ENCODE peak calls at places on chromosome 9, in six cellular contexts. Z is LoVo, I is G401, G is NT2/D1, R is GM13976, X is neuronal stem cell. P is an unnamed sample.

GRCh38 chr9:16321461-16322119 is 548.9 kb downstream of the BNC2 start:
- DNase-seq in G (no peak), X (no peak), I (no peak), Z (no peak), R (no peak), P (peak)

GRCh38 chr9:88889386-88889785 is 101.9 kb upstream of the S1PR3 start:
- DNase-seq in Z (no peak), G (no peak), R (no peak), I (no peak), X (no peak), P (no peak)

GRCh38 chr9:136052433-136052880 is 42.6 kb downstream of the NACC2 start:
- DNase-seq in G (no peak), X (no peak), Z (peak), R (peak), I (peak), P (no peak)

GRCh38 chr9:77215874-77216273 is 38.5 kb downstream of the VPS13A start:
- DNase-seq in R (no peak), I (peak), Z (no peak), G (no peak), X (no peak), P (no peak)

GRCh38 chr9:78144663-78145377 is 91.1 kb upstream of the CEP78 start:
- DNase-seq in G (no peak), Z (no peak), I (no peak), X (no peak), R (no peak), P (no peak)

GRCh38 chr9:16310288-16311145 is 560.0 kb downstream of the BNC2 start:
- DNase-seq in X (no peak), G (no peak), R (peak), Z (no peak), I (no peak), P (no peak)

GRCh38 chr9:105037139-105037538 is 109.2 kb upstream of the ABCA1 start:
- DNase-seq in I (no peak), X (no peak), R (no peak), Z (no peak), G (no peak), P (no peak)

GRCh38 chr9:70484232-70485130 is 70.0 kb upstream of the KLF9 start:
- DNase-seq in R (peak), I (peak), G (peak), X (peak), Z (peak), P (peak)

GRCh38 chr9:105416840-105417239 is 31.0 kb upstream of the FSD1L start:
- DNase-seq in R (peak), Z (no peak), X (no peak), G (no peak), I (no peak), P (no peak)

GRCh38 chr9:132543960-132544359 is 38.4 kb upstream of the BARHL1 start:
- DNase-seq in I (peak), X (no peak), G (no peak), R (no peak), Z (no peak), P (no peak)

GRCh38 chr9:115925424-115925823 is 228.2 kb upstream of the PAPPA start:
- DNase-seq in G (no peak), X (no peak), Z (no peak), R (no peak), I (no peak), P (no peak)

GRCh38 chr9:33273972-33274328 is 9.1 kb downstream of the CHMP5 start:
- DNase-seq in G (no peak), R (no peak), X (no peak), I (no peak), Z (no peak), P (no peak)

GRCh38 chr9:95218790-95219189 is 98.7 kb downstream of the FANCC start:
- DNase-seq in Z (no peak), I (no peak), X (no peak), G (no peak), R (no peak), P (no peak)

GRCh38 chr9:119284587-119285337 is 84.5 kb downstream of the BRINP1 start:
- DNase-seq in R (no peak), I (peak), Z (no peak), X (no peak), G (no peak), P (no peak)

GRCh38 chr9:19102181-19102630 is 498 bp downstream of the HAUS6 start:
- DNase-seq in X (no peak), R (peak), Z (no peak), G (no peak), I (peak), P (no peak)

GRCh38 chr9:95510610-95511231 is 6.0 kb downstream of the PTCH1 start:
- DNase-seq in I (peak), Z (peak), G (peak), X (peak), R (peak), P (peak)

GRCh38 chr9:23821400-23822181 is 4.4 kb downstream of the ELAVL2 start:
- DNase-seq in I (peak), G (no peak), Z (no peak), R (no peak), X (peak), P (peak)

GRCh38 chr9:94622087-94622486 is 17.2 kb downstream of the FBP1 start:
- DNase-seq in X (no peak), R (no peak), G (no peak), I (no peak), Z (no peak), P (no peak)

GRCh38 chr9:98330831-98331230 is 75.4 kb upstream of the TBC1D2 start:
- DNase-seq in Z (no peak), G (no peak), X (no peak), R (no peak), I (no peak), P (no peak)

GRCh38 chr9:37251452-37251851 is 131.1 kb downstream of the ZCCHC7 start:
- DNase-seq in Z (no peak), G (peak), I (no peak), X (peak), R (no peak), P (peak)

GRCh38 chr9:112558476-112558875 is 71.8 kb downstream of the KIAA1958 start:
- DNase-seq in G (no peak), X (no peak), I (no peak), Z (no peak), R (no peak), P (no peak)

GRCh38 chr9:27086818-27087680 is 22.0 kb upstream of the TEK start:
- DNase-seq in G (no peak), X (no peak), Z (no peak), I (no peak), R (no peak), P (no peak)

GRCh38 chr9:89770779-89771178 is 166.0 kb downstream of the GADD45G start:
- DNase-seq in R (no peak), Z (no peak), G (no peak), I (peak), X (no peak), P (no peak)

P was measured in neural crest cell.